ENCODE peak calls at places on chromosomes 5 and 9, in seven cellular contexts. One of them, this sample, is unnamed.

GRCh38 chr9:17082343-17082742 is 52.5 kb upstream of the CNTLN start:
- DNase-seq in HEK293T: peak
- DNase-seq in GOT3: no peak
- DNase-seq in stomach: no peak
- DNase-seq in DND-41: no peak
- DNase-seq in tibial nerve: peak
- DNase-seq in GM03348: peak
- DNase-seq in this sample: peak

GRCh38 chr5:14671414-14671813 is 6.9 kb downstream of the OTULIN start:
- DNase-seq in stomach: no peak
- DNase-seq in tibial nerve: no peak
- DNase-seq in GM03348: no peak
- DNase-seq in GOT3: no peak
- DNase-seq in DND-41: no peak
- DNase-seq in HEK293T: no peak
- DNase-seq in this sample: no peak

GRCh38 chr9:81687521-81688261 is 1.7 kb downstream of the TLE1 start:
- DNase-seq in GOT3: no peak
- DNase-seq in GM03348: peak
- DNase-seq in tibial nerve: peak
- DNase-seq in DND-41: no peak
- DNase-seq in HEK293T: no peak
- DNase-seq in stomach: peak
- DNase-seq in this sample: no peak

GRCh38 chr9:99319048-99319447 is 97.0 kb downstream of the SEC61B start:
- DNase-seq in stomach: no peak
- DNase-seq in GM03348: no peak
- DNase-seq in GOT3: no peak
- DNase-seq in HEK293T: no peak
- DNase-seq in tibial nerve: no peak
- DNase-seq in DND-41: no peak
- DNase-seq in this sample: no peak

GRCh38 chr9:109143881-109144562 is 23.0 kb downstream of the FRRS1L start:
- DNase-seq in DND-41: peak
- DNase-seq in tibial nerve: no peak
- DNase-seq in stomach: no peak
- DNase-seq in GOT3: no peak
- DNase-seq in GM03348: peak
- DNase-seq in HEK293T: peak
- DNase-seq in this sample: peak

GRCh38 chr9:124191691-124192208 is 66.0 kb upstream of the NEK6 start:
- DNase-seq in HEK293T: no peak
- DNase-seq in GOT3: no peak
- DNase-seq in GM03348: no peak
- DNase-seq in DND-41: no peak
- DNase-seq in stomach: peak
- DNase-seq in tibial nerve: no peak
- DNase-seq in this sample: no peak

GRCh38 chr9:136868644-136869043 is 2.5 kb upstream of the EDF1 start:
- DNase-seq in HEK293T: no peak
- DNase-seq in GOT3: no peak
- DNase-seq in tibial nerve: no peak
- DNase-seq in DND-41: no peak
- DNase-seq in GM03348: no peak
- DNase-seq in stomach: no peak
- DNase-seq in this sample: no peak

GRCh38 chr5:175895701-175896102 is 24.3 kb downstream of the CPLX2 start:
- DNase-seq in tibial nerve: no peak
- DNase-seq in DND-41: peak
- DNase-seq in HEK293T: no peak
- DNase-seq in GOT3: no peak
- DNase-seq in stomach: no peak
- DNase-seq in GM03348: no peak
- DNase-seq in this sample: no peak

GRCh38 chr5:40089269-40089668 is 590.4 kb upstream of the PTGER4 start:
- DNase-seq in DND-41: no peak
- DNase-seq in tibial nerve: no peak
- DNase-seq in stomach: no peak
- DNase-seq in HEK293T: no peak
- DNase-seq in GM03348: no peak
- DNase-seq in GOT3: no peak
- DNase-seq in this sample: no peak

GRCh38 chr5:63963080-63963735 is 963 bp upstream of the HTR1A start:
- DNase-seq in GM03348: peak
- DNase-seq in HEK293T: peak
- DNase-seq in stomach: no peak
- DNase-seq in tibial nerve: no peak
- DNase-seq in GOT3: no peak
- DNase-seq in DND-41: peak
- DNase-seq in this sample: peak

GRCh38 chr9:98821831-98822230 is 14.4 kb downstream of the GALNT12 start:
- DNase-seq in GOT3: no peak
- DNase-seq in GM03348: no peak
- DNase-seq in stomach: no peak
- DNase-seq in DND-41: no peak
- DNase-seq in HEK293T: no peak
- DNase-seq in tibial nerve: no peak
- DNase-seq in this sample: no peak

GRCh38 chr5:171207256-171207866 is 101.7 kb upstream of the TLX3 start:
- DNase-seq in GOT3: no peak
- DNase-seq in tibial nerve: no peak
- DNase-seq in GM03348: peak
- DNase-seq in DND-41: peak
- DNase-seq in HEK293T: peak
- DNase-seq in stomach: no peak
- DNase-seq in this sample: peak

GRCh38 chr5:174421408-174421805 is 303.0 kb upstream of the MSX2 start:
- DNase-seq in stomach: no peak
- DNase-seq in GOT3: no peak
- DNase-seq in DND-41: no peak
- DNase-seq in GM03348: no peak
- DNase-seq in tibial nerve: no peak
- DNase-seq in HEK293T: no peak
- DNase-seq in this sample: no peak

GRCh38 chr9:113220467-113221002 is 542 bp downstream of the FKBP15 start:
- DNase-seq in DND-41: no peak
- DNase-seq in GM03348: no peak
- DNase-seq in tibial nerve: no peak
- DNase-seq in HEK293T: no peak
- DNase-seq in GOT3: no peak
- DNase-seq in stomach: no peak
- DNase-seq in this sample: no peak

GRCh38 chr9:14212116-14212515 is 101.8 kb downstream of the NFIB start:
- DNase-seq in GOT3: no peak
- DNase-seq in HEK293T: no peak
- DNase-seq in GM03348: peak
- DNase-seq in tibial nerve: no peak
- DNase-seq in stomach: no peak
- DNase-seq in DND-41: no peak
- DNase-seq in this sample: no peak

GRCh38 chr5:38434981-38435710 is 121.3 kb downstream of the LIFR start:
- DNase-seq in GM03348: peak
- DNase-seq in stomach: no peak
- DNase-seq in HEK293T: no peak
- DNase-seq in tibial nerve: no peak
- DNase-seq in DND-41: no peak
- DNase-seq in GOT3: no peak
- DNase-seq in this sample: no peak

GRCh38 chr5:172806897-172807672 is 27.0 kb upstream of the ERGIC1 start:
- DNase-seq in GOT3: no peak
- DNase-seq in stomach: peak
- DNase-seq in GM03348: peak
- DNase-seq in tibial nerve: peak
- DNase-seq in DND-41: no peak
- DNase-seq in HEK293T: no peak
- DNase-seq in this sample: no peak

GRCh38 chr5:59873113-59873512 is 20.4 kb downstream of the PDE4D start:
- DNase-seq in stomach: no peak
- DNase-seq in GM03348: peak
- DNase-seq in DND-41: no peak
- DNase-seq in tibial nerve: no peak
- DNase-seq in GOT3: no peak
- DNase-seq in HEK293T: no peak
- DNase-seq in this sample: no peak

GRCh38 chr5:159181152-159181551 is 28.2 kb downstream of the RNF145 start:
- DNase-seq in GOT3: no peak
- DNase-seq in tibial nerve: no peak
- DNase-seq in DND-41: no peak
- DNase-seq in stomach: no peak
- DNase-seq in HEK293T: no peak
- DNase-seq in GM03348: no peak
- DNase-seq in this sample: no peak

GRCh38 chr9:70902171-70902570 is 219.2 kb downstream of the TRPM3 start:
- DNase-seq in HEK293T: no peak
- DNase-seq in GOT3: no peak
- DNase-seq in stomach: no peak
- DNase-seq in DND-41: no peak
- DNase-seq in tibial nerve: no peak
- DNase-seq in GM03348: no peak
- DNase-seq in this sample: peak

GRCh38 chr5:38922199-38922598 is 76.4 kb downstream of the OSMR start:
- DNase-seq in GM03348: peak
- DNase-seq in GOT3: no peak
- DNase-seq in DND-41: peak
- DNase-seq in HEK293T: peak
- DNase-seq in stomach: peak
- DNase-seq in tibial nerve: peak
- DNase-seq in this sample: peak

GRCh38 chr9:37939575-37940095 is 35.7 kb upstream of the SLC25A51 start:
- DNase-seq in HEK293T: no peak
- DNase-seq in stomach: no peak
- DNase-seq in DND-41: no peak
- DNase-seq in GM03348: no peak
- DNase-seq in tibial nerve: no peak
- DNase-seq in GOT3: no peak
- DNase-seq in this sample: no peak

GRCh38 chr9:77063645-77064285 is 44.3 kb downstream of the FOXB2 start:
- DNase-seq in GM03348: peak
- DNase-seq in stomach: no peak
- DNase-seq in HEK293T: no peak
- DNase-seq in GOT3: no peak
- DNase-seq in DND-41: no peak
- DNase-seq in tibial nerve: no peak
- DNase-seq in this sample: no peak

GRCh38 chr5:65791721-65792698 is 70.0 kb downstream of the NLN start:
- DNase-seq in stomach: no peak
- DNase-seq in GOT3: no peak
- DNase-seq in tibial nerve: no peak
- DNase-seq in HEK293T: no peak
- DNase-seq in DND-41: no peak
- DNase-seq in GM03348: no peak
- DNase-seq in this sample: peak

GRCh38 chr5:72160299-72160698 is 53.0 kb downstream of the MAP1B start:
- DNase-seq in HEK293T: no peak
- DNase-seq in stomach: no peak
- DNase-seq in DND-41: no peak
- DNase-seq in tibial nerve: no peak
- DNase-seq in GM03348: peak
- DNase-seq in GOT3: no peak
- DNase-seq in this sample: no peak

GRCh38 chr5:55188656-55189380 is 15.8 kb upstream of the CDC20B start:
- DNase-seq in GM03348: no peak
- DNase-seq in DND-41: no peak
- DNase-seq in stomach: no peak
- DNase-seq in HEK293T: no peak
- DNase-seq in tibial nerve: no peak
- DNase-seq in GOT3: no peak
- DNase-seq in this sample: no peak

GRCh38 chr5:72040513-72040912 is 66.8 kb upstream of the MAP1B start:
- DNase-seq in tibial nerve: no peak
- DNase-seq in DND-41: no peak
- DNase-seq in HEK293T: no peak
- DNase-seq in GM03348: no peak
- DNase-seq in stomach: no peak
- DNase-seq in GOT3: no peak
- DNase-seq in this sample: no peak

GRCh38 chr5:135332519-135333150 is 66.4 kb downstream of the MACROH2A1 start:
- DNase-seq in GM03348: peak
- DNase-seq in tibial nerve: no peak
- DNase-seq in stomach: no peak
- DNase-seq in GOT3: no peak
- DNase-seq in HEK293T: peak
- DNase-seq in DND-41: no peak
- DNase-seq in this sample: peak

GRCh38 chr9:38687389-38687842 is 32.5 kb downstream of the FAM240B start:
- DNase-seq in stomach: peak
- DNase-seq in GOT3: no peak
- DNase-seq in DND-41: no peak
- DNase-seq in HEK293T: no peak
- DNase-seq in tibial nerve: no peak
- DNase-seq in GM03348: no peak
- DNase-seq in this sample: no peak

GRCh38 chr5:82004511-82004910 is 32.7 kb downstream of the ATG10 start:
- DNase-seq in GOT3: no peak
- DNase-seq in tibial nerve: no peak
- DNase-seq in GM03348: no peak
- DNase-seq in stomach: no peak
- DNase-seq in HEK293T: no peak
- DNase-seq in DND-41: no peak
- DNase-seq in this sample: no peak

This sample was measured in HAP-1.